ENCODE peak calls at places on chromosome 12, in nine cellular contexts. One of them, this sample, is unnamed.

GRCh38 chr12:82745807-82746206 is 59.1 kb downstream of the TMTC2 start:
- DNase-seq in heart left ventricle: no peak
- DNase-seq in renal cortical epithelial cell: no peak
- DNase-seq in omental fat pad: no peak
- DNase-seq in iris pigment epithelial cell: no peak
- DNase-seq in NCI-H510A: no peak
- DNase-seq in substantia nigra: no peak
- DNase-seq in AG09309: no peak
- DNase-seq in HTR-8/SVneo: no peak
- DNase-seq in this sample: no peak

GRCh38 chr12:38875571-38876228 is 29.7 kb downstream of the CPNE8 start:
- DNase-seq in heart left ventricle: no peak
- DNase-seq in renal cortical epithelial cell: no peak
- DNase-seq in omental fat pad: no peak
- DNase-seq in iris pigment epithelial cell: no peak
- DNase-seq in NCI-H510A: no peak
- DNase-seq in substantia nigra: no peak
- DNase-seq in AG09309: no peak
- DNase-seq in HTR-8/SVneo: no peak
- DNase-seq in this sample: no peak

GRCh38 chr12:76720068-76720467 is 43.8 kb upstream of the ZDHHC17 start:
- DNase-seq in heart left ventricle: no peak
- DNase-seq in renal cortical epithelial cell: peak; percentile 69
- DNase-seq in omental fat pad: no peak
- DNase-seq in iris pigment epithelial cell: peak; percentile 89
- DNase-seq in NCI-H510A: no peak
- DNase-seq in substantia nigra: no peak
- DNase-seq in AG09309: no peak
- DNase-seq in HTR-8/SVneo: no peak
- DNase-seq in this sample: no peak

GRCh38 chr12:66049538-66050282 is 80.8 kb downstream of the LLPH start:
- DNase-seq in heart left ventricle: no peak
- DNase-seq in renal cortical epithelial cell: no peak
- DNase-seq in omental fat pad: no peak
- DNase-seq in iris pigment epithelial cell: no peak
- DNase-seq in NCI-H510A: no peak
- DNase-seq in substantia nigra: no peak
- DNase-seq in AG09309: no peak
- DNase-seq in HTR-8/SVneo: no peak
- DNase-seq in this sample: no peak

GRCh38 chr12:21502164-21502496 is 541 bp downstream of the GOLT1B start:
- DNase-seq in heart left ventricle: peak; percentile 28
- DNase-seq in renal cortical epithelial cell: peak; percentile 6
- DNase-seq in omental fat pad: peak; percentile 24
- DNase-seq in iris pigment epithelial cell: peak; percentile 36
- DNase-seq in NCI-H510A: no peak
- DNase-seq in substantia nigra: no peak
- DNase-seq in AG09309: no peak
- DNase-seq in HTR-8/SVneo: peak; percentile 12
- DNase-seq in this sample: peak; percentile 4

GRCh38 chr12:68358532-68359485 is 26.6 kb upstream of the MDM1 start:
- DNase-seq in heart left ventricle: peak; percentile 46
- DNase-seq in renal cortical epithelial cell: peak; percentile 82
- DNase-seq in omental fat pad: peak; percentile 46
- DNase-seq in iris pigment epithelial cell: peak; percentile 82
- DNase-seq in NCI-H510A: peak; percentile 20
- DNase-seq in substantia nigra: no peak
- DNase-seq in AG09309: peak; percentile 65
- DNase-seq in HTR-8/SVneo: peak; percentile 64
- DNase-seq in this sample: peak; percentile 36

GRCh38 chr12:115923851-115924250 is 353.6 kb downstream of the MED13L start:
- DNase-seq in heart left ventricle: no peak
- DNase-seq in renal cortical epithelial cell: no peak
- DNase-seq in omental fat pad: no peak
- DNase-seq in iris pigment epithelial cell: no peak
- DNase-seq in NCI-H510A: no peak
- DNase-seq in substantia nigra: no peak
- DNase-seq in AG09309: no peak
- DNase-seq in HTR-8/SVneo: no peak
- DNase-seq in this sample: no peak

GRCh38 chr12:109785854-109786253 is 47.3 kb downstream of the TRPV4 start:
- DNase-seq in heart left ventricle: no peak
- DNase-seq in renal cortical epithelial cell: no peak
- DNase-seq in omental fat pad: no peak
- DNase-seq in iris pigment epithelial cell: no peak
- DNase-seq in NCI-H510A: no peak
- DNase-seq in substantia nigra: no peak
- DNase-seq in AG09309: no peak
- DNase-seq in HTR-8/SVneo: no peak
- DNase-seq in this sample: no peak

GRCh38 chr12:47264951-47265350 is 185.2 kb upstream of the AMIGO2 start:
- DNase-seq in heart left ventricle: no peak
- DNase-seq in renal cortical epithelial cell: no peak
- DNase-seq in omental fat pad: no peak
- DNase-seq in iris pigment epithelial cell: no peak
- DNase-seq in NCI-H510A: no peak
- DNase-seq in substantia nigra: no peak
- DNase-seq in AG09309: no peak
- DNase-seq in HTR-8/SVneo: no peak
- DNase-seq in this sample: no peak

GRCh38 chr12:2689879-2690278 is 104.9 kb upstream of the FKBP4 start:
- DNase-seq in heart left ventricle: no peak
- DNase-seq in renal cortical epithelial cell: no peak
- DNase-seq in omental fat pad: no peak
- DNase-seq in iris pigment epithelial cell: no peak
- DNase-seq in NCI-H510A: no peak
- DNase-seq in substantia nigra: no peak
- DNase-seq in AG09309: no peak
- DNase-seq in HTR-8/SVneo: no peak
- DNase-seq in this sample: no peak

GRCh38 chr12:6163554-6164060 is 36.6 kb upstream of the CD9 start:
- DNase-seq in heart left ventricle: no peak
- DNase-seq in renal cortical epithelial cell: no peak
- DNase-seq in omental fat pad: no peak
- DNase-seq in iris pigment epithelial cell: no peak
- DNase-seq in NCI-H510A: no peak
- DNase-seq in substantia nigra: no peak
- DNase-seq in AG09309: no peak
- DNase-seq in HTR-8/SVneo: no peak
- DNase-seq in this sample: no peak

GRCh38 chr12:52249041-52249461 is 16.0 kb downstream of the KRT7 start:
- DNase-seq in heart left ventricle: peak; percentile 80
- DNase-seq in renal cortical epithelial cell: no peak
- DNase-seq in omental fat pad: no peak
- DNase-seq in iris pigment epithelial cell: no peak
- DNase-seq in NCI-H510A: no peak
- DNase-seq in substantia nigra: no peak
- DNase-seq in AG09309: no peak
- DNase-seq in HTR-8/SVneo: no peak
- DNase-seq in this sample: peak; percentile 33

GRCh38 chr12:79844693-79845092 is 90.2 kb downstream of the PPP1R12A start:
- DNase-seq in heart left ventricle: no peak
- DNase-seq in renal cortical epithelial cell: peak; percentile 83
- DNase-seq in omental fat pad: no peak
- DNase-seq in iris pigment epithelial cell: peak; percentile 83
- DNase-seq in NCI-H510A: no peak
- DNase-seq in substantia nigra: no peak
- DNase-seq in AG09309: peak; percentile 8
- DNase-seq in HTR-8/SVneo: peak; percentile 43
- DNase-seq in this sample: no peak

GRCh38 chr12:51531982-51532497 is 59.0 kb upstream of the SCN8A start:
- DNase-seq in heart left ventricle: peak; percentile 65
- DNase-seq in renal cortical epithelial cell: peak; percentile 57
- DNase-seq in omental fat pad: peak; percentile 41
- DNase-seq in iris pigment epithelial cell: peak; percentile 62
- DNase-seq in NCI-H510A: peak; percentile 62
- DNase-seq in substantia nigra: peak; percentile 3
- DNase-seq in AG09309: peak; percentile 34
- DNase-seq in HTR-8/SVneo: peak; percentile 81
- DNase-seq in this sample: peak; percentile 15

GRCh38 chr12:122946690-122947271 is 19.5 kb downstream of the ABCB9 start:
- DNase-seq in heart left ventricle: peak; percentile 82
- DNase-seq in renal cortical epithelial cell: peak; percentile 99
- DNase-seq in omental fat pad: peak; percentile 77
- DNase-seq in iris pigment epithelial cell: peak; percentile 99
- DNase-seq in NCI-H510A: no peak
- DNase-seq in substantia nigra: no peak
- DNase-seq in AG09309: peak; percentile 96
- DNase-seq in HTR-8/SVneo: peak; percentile 95
- DNase-seq in this sample: peak; percentile 78

GRCh38 chr12:52687527-52688385 is 7.5 kb upstream of the KRT1 start:
- DNase-seq in heart left ventricle: no peak
- DNase-seq in renal cortical epithelial cell: no peak
- DNase-seq in omental fat pad: no peak
- DNase-seq in iris pigment epithelial cell: no peak
- DNase-seq in NCI-H510A: peak; percentile 15
- DNase-seq in substantia nigra: no peak
- DNase-seq in AG09309: no peak
- DNase-seq in HTR-8/SVneo: no peak
- DNase-seq in this sample: no peak

GRCh38 chr12:29429999-29430698 is 49.2 kb upstream of the ERGIC2 start:
- DNase-seq in heart left ventricle: no peak
- DNase-seq in renal cortical epithelial cell: peak; percentile 14
- DNase-seq in omental fat pad: no peak
- DNase-seq in iris pigment epithelial cell: no peak
- DNase-seq in NCI-H510A: no peak
- DNase-seq in substantia nigra: no peak
- DNase-seq in AG09309: no peak
- DNase-seq in HTR-8/SVneo: no peak
- DNase-seq in this sample: no peak

GRCh38 chr12:106282457-106283097 is 20.0 kb upstream of the TCP11L2 start:
- DNase-seq in heart left ventricle: peak; percentile 34
- DNase-seq in renal cortical epithelial cell: peak; percentile 44
- DNase-seq in omental fat pad: no peak
- DNase-seq in iris pigment epithelial cell: peak; percentile 66
- DNase-seq in NCI-H510A: no peak
- DNase-seq in substantia nigra: no peak
- DNase-seq in AG09309: no peak
- DNase-seq in HTR-8/SVneo: peak; percentile 41
- DNase-seq in this sample: no peak

GRCh38 chr12:100138048-100138907 is 4.4 kb downstream of the BLTP3B start:
- DNase-seq in heart left ventricle: no peak
- DNase-seq in renal cortical epithelial cell: peak; percentile 46
- DNase-seq in omental fat pad: no peak
- DNase-seq in iris pigment epithelial cell: peak; percentile 46
- DNase-seq in NCI-H510A: no peak
- DNase-seq in substantia nigra: no peak
- DNase-seq in AG09309: no peak
- DNase-seq in HTR-8/SVneo: no peak
- DNase-seq in this sample: no peak

GRCh38 chr12:70733385-70733784 is 96.2 kb upstream of the PTPRB start:
- DNase-seq in heart left ventricle: no peak
- DNase-seq in renal cortical epithelial cell: peak; percentile 77
- DNase-seq in omental fat pad: no peak
- DNase-seq in iris pigment epithelial cell: peak; percentile 70
- DNase-seq in NCI-H510A: peak; percentile 13
- DNase-seq in substantia nigra: no peak
- DNase-seq in AG09309: peak; percentile 21
- DNase-seq in HTR-8/SVneo: peak; percentile 69
- DNase-seq in this sample: no peak

GRCh38 chr12:75951399-75952228 is 80.0 kb downstream of the PHLDA1 start:
- DNase-seq in heart left ventricle: no peak
- DNase-seq in renal cortical epithelial cell: no peak
- DNase-seq in omental fat pad: no peak
- DNase-seq in iris pigment epithelial cell: no peak
- DNase-seq in NCI-H510A: no peak
- DNase-seq in substantia nigra: no peak
- DNase-seq in AG09309: peak; percentile 21
- DNase-seq in HTR-8/SVneo: no peak
- DNase-seq in this sample: no peak

GRCh38 chr12:118107026-118107425 is 3.2 kb upstream of the VSIG10 start:
- DNase-seq in heart left ventricle: no peak
- DNase-seq in renal cortical epithelial cell: no peak
- DNase-seq in omental fat pad: no peak
- DNase-seq in iris pigment epithelial cell: no peak
- DNase-seq in NCI-H510A: no peak
- DNase-seq in substantia nigra: no peak
- DNase-seq in AG09309: no peak
- DNase-seq in HTR-8/SVneo: no peak
- DNase-seq in this sample: no peak